ENCODE peak calls at places on chromosomes 6 and 20, in four cellular contexts. O, K, A and E are unnamed samples.

GRCh38 chr20:63032861-63033634 is 26.3 kb upstream of the BHLHE23 start:
- DNase-seq in O (no peak), K (no peak), A (no peak), E (no peak)

GRCh38 chr20:31713312-31714049 is 9.2 kb downstream of the BCL2L1 start:
- DNase-seq in O (peak), K (no peak), A (peak), E (peak)

GRCh38 chr6:5706094-5707033 is 300.4 kb downstream of the NRN1 start:
- DNase-seq in O (peak), K (no peak), A (no peak), E (no peak)

GRCh38 chr6:157092736-157093135 is 230.6 kb downstream of the TMEM242 start:
- DNase-seq in O (no peak), K (no peak), A (no peak), E (no peak)

GRCh38 chr6:104483225-104483834 is 376.4 kb downstream of the HACE1 start:
- DNase-seq in O (peak), K (no peak), A (no peak), E (no peak)

GRCh38 chr6:139161169-139161568 is 26.3 kb downstream of the HECA start:
- DNase-seq in O (peak), K (no peak), A (no peak), E (no peak)

GRCh38 chr6:40585661-40586269 is 1.4 kb downstream of the LRFN2 start:
- DNase-seq in O (no peak), K (no peak), A (no peak), E (no peak)

GRCh38 chr6:32664827-32665362 is 1.6 kb downstream of the HLA-DQB1 start:
- DNase-seq in O (no peak), K (no peak), A (no peak), E (no peak)

GRCh38 chr6:3419624-3420272 is 37.1 kb downstream of the SLC22A23 start:
- DNase-seq in O (peak), K (no peak), A (no peak), E (peak)

GRCh38 chr6:105424177-105424783 is 21.4 kb upstream of the PREP start:
- DNase-seq in O (peak), K (peak), A (peak), E (peak)

GRCh38 chr6:3319801-3320200 is 61.1 kb downstream of the PSMG4 start:
- DNase-seq in O (no peak), K (no peak), A (no peak), E (no peak)

GRCh38 chr20:25223179-25223661 is 24.7 kb upstream of the PYGB start:
- DNase-seq in O (peak), K (no peak), A (no peak), E (peak)

GRCh38 chr6:45483501-45483900 is 105.8 kb upstream of the SUPT3H start:
- DNase-seq in O (peak), K (no peak), A (no peak), E (no peak)

GRCh38 chr6:106974999-106975698 is 620 bp upstream of the CD24 start:
- DNase-seq in O (peak), K (peak), A (peak), E (no peak)

GRCh38 chr6:100134703-100135102 is 140.7 kb upstream of the MCHR2 start:
- DNase-seq in O (peak), K (no peak), A (no peak), E (peak)

GRCh38 chr6:100134297-100134696 is 140.3 kb upstream of the MCHR2 start:
- DNase-seq in O (no peak), K (no peak), A (no peak), E (no peak)

GRCh38 chr6:100130630-100131029 is 136.6 kb upstream of the MCHR2 start:
- DNase-seq in O (no peak), K (no peak), A (no peak), E (no peak)

GRCh38 chr6:100135977-100136376 is 142.0 kb upstream of the MCHR2 start:
- DNase-seq in O (no peak), K (no peak), A (no peak), E (no peak)

GRCh38 chr6:100132005-100132404 is 138.0 kb upstream of the MCHR2 start:
- DNase-seq in O (no peak), K (no peak), A (no peak), E (no peak)
- TF ChIP-seq CTCF in O (no peak), K (no peak), A (no peak), E (no peak)

DNA sequence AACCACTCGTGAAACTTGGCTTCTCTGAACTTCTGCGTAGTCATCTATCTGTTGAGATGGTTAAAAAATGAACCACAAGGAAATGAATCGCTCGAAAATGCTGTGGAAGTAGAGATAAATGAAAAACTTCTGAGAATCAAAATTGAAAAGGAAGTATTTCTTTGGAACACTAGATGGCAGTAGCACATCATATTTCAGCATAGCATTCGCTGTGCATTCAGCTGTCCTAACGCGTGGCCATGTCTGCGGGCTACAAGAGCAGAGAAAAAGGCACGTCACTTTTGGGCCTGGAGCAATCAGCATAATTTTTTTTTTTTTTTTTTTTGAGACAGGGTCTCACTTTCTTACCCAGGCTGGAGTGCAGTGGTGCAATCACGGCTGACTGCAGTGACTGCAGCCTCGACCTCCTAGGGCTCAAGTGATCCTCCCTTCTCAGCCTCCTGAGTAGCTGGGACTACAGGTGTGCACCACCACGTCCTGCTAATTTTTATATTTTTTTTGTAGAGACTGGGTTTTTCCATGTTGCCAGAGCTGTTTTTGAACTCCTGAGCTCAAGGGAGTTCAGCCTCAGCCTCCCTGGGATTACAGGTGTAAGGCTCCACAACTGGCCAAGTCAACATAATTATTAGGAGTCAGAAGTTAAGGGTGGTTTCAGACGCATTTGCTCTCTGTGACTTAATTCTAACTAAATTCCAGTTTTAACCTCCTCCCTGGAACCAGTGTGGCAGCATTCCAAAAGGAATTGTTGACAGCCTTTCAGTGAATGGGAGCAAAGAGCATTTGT is 8.8 kb upstream of the PERP start:
- DNase-seq in O (peak), K (no peak), A (peak), E (peak)
- TF ChIP-seq CTCF in O (peak), K (peak), A (peak), E (peak)

GRCh38 chr6:29792123-29793035 is 35.2 kb upstream of the HLA-G start:
- DNase-seq in O (peak), K (no peak), A (peak), E (no peak)
- TF ChIP-seq CTCF in O (peak), K (peak), A (peak), E (peak)

GRCh38 chr20:12838261-12838866 is 170.4 kb upstream of the SPTLC3 start:
- DNase-seq in O (no peak), K (no peak), A (no peak), E (no peak)
- TF ChIP-seq CTCF in O (no peak), K (no peak), A (no peak), E (no peak)

GRCh38 chr6:35566794-35567193 is 54.1 kb upstream of the TULP1 start:
- DNase-seq in O (no peak), K (no peak), A (no peak), E (no peak)

GRCh38 chr6:35573495-35574110 is 60.9 kb upstream of the TULP1 start:
- DNase-seq in O (no peak), K (no peak), A (no peak), E (no peak)

GRCh38 chr6:35564733-35565132 is 52.0 kb upstream of the TULP1 start:
- DNase-seq in O (no peak), K (no peak), A (no peak), E (no peak)

GRCh38 chr6:35568967-35569606 is 56.4 kb upstream of the TULP1 start:
- DNase-seq in O (no peak), K (no peak), A (peak), E (no peak)
- TF ChIP-seq CTCF in O (peak), K (peak), A (peak), E (peak)

GRCh38 chr6:141986457-141986856 is 146.3 kb upstream of the GJE1 start:
- DNase-seq in O (peak), K (no peak), A (no peak), E (no peak)

GRCh38 chr6:141989706-141989959 is 143.1 kb upstream of the GJE1 start:
- DNase-seq in O (no peak), K (no peak), A (no peak), E (no peak)

GRCh38 chr6:141988327-141988726 is 144.4 kb upstream of the GJE1 start:
- DNase-seq in O (no peak), K (no peak), A (no peak), E (no peak)

GRCh38 chr6:141990840-141991239 is 141.9 kb upstream of the GJE1 start:
- DNase-seq in O (no peak), K (no peak), A (no peak), E (no peak)

GRCh38 chr6:141988954-141989705 is 143.6 kb upstream of the GJE1 start:
- DNase-seq in O (peak), K (no peak), A (peak), E (peak)
- TF ChIP-seq CTCF in O (peak), K (peak), A (peak), E (peak)

DNA sequence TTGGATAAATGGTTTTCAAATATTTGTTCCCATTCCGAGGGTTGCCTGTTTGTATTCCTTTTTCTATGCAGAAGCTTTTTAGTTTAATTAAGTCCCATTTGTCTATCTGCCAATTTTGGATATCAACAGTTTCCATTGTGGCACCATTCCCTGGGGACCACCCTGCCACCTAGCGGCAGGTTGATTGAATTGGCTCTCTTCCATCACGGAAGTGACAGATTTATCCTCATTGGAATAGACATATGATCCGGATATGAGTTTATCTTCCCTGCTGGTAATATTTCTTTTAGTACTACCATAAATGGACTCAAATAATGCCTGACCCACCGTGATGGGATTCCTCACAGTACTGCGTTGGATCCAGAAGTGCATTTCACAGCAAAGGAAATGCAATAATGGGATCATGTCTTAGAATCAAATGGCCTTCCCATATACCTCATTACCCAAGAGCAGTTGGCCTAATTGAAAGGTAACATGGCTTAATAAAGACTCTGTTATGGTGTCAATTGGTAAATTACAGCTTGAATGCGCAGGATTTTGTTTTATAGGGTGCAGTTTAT is 327.0 kb downstream of the BMP2 start:
- DNase-seq in O (no peak), K (no peak), A (peak), E (no peak)
- TF ChIP-seq CTCF in O (peak), K (peak), A (peak), E (peak)